ENCODE peak calls at places on chromosomes 4 and X, in six cellular contexts. L, F, B, J, D and M are unnamed samples.

GRCh38 chr4:106495498-106495897 is 126.9 kb upstream of the GIMD1 start:
- DNase-seq in L (no peak), F (no peak), B (peak), J (no peak), D (no peak), M (no peak)

GRCh38 chr4:76203541-76203940 is 10.1 kb downstream of the SCARB2 start:
- DNase-seq in L (no peak), F (no peak), B (no peak), J (no peak), D (no peak), M (peak)

GRCh38 chr4:175308236-175308635 is 390.1 kb downstream of the ADAM29 start:
- DNase-seq in L (no peak), F (no peak), B (peak), J (no peak), D (no peak), M (no peak)

GRCh38 chrX:7446815-7447214 is 298.9 kb upstream of the PUDP start:
- DNase-seq in L (no peak), F (no peak), B (no peak), J (no peak), D (no peak), M (no peak)

GRCh38 chr4:55078987-55079386 is 46.4 kb downstream of the KDR start:
- DNase-seq in L (no peak), F (no peak), B (peak), J (peak), D (no peak), M (no peak)

GRCh38 chr4:54558889-54559682 is 98.7 kb upstream of the KIT start:
- DNase-seq in L (no peak), F (no peak), B (no peak), J (no peak), D (no peak), M (no peak)

GRCh38 chr4:119659576-119659975 is 31.0 kb upstream of the PDE5A start:
- DNase-seq in L (no peak), F (peak), B (peak), J (peak), D (no peak), M (no peak)

GRCh38 chr4:163382178-163382869 is 38.6 kb downstream of the NPY5R start:
- DNase-seq in L (no peak), F (no peak), B (no peak), J (no peak), D (no peak), M (no peak)

GRCh38 chr4:155676430-155676825 is 9.8 kb downstream of the GUCY1A1 start:
- DNase-seq in L (no peak), F (no peak), B (no peak), J (no peak), D (no peak), M (no peak)

GRCh38 chr4:148021706-148022105 is 289.8 kb downstream of the ARHGAP10 start:
- DNase-seq in L (no peak), F (no peak), B (peak), J (no peak), D (no peak), M (no peak)
- TF ChIP-seq CTCF in L (no peak), F (no peak), B (peak), J (no peak), D (no peak), M (no peak)

GRCh38 chr4:94126669-94127068 is 81.0 kb upstream of the SMARCAD1 start:
- DNase-seq in L (no peak), F (peak), B (no peak), J (peak), D (no peak), M (no peak)
- TF ChIP-seq CTCF in L (no peak), F (peak), B (no peak), J (peak), D (no peak), M (no peak)

GRCh38 chr4:83753260-83753659 is 217.4 kb downstream of the GPAT3 start:
- DNase-seq in L (no peak), F (no peak), B (no peak), J (no peak), D (no peak), M (no peak)
- TF ChIP-seq CTCF in L (no peak), F (no peak), B (peak), J (peak), D (no peak), M (no peak)

DNA sequence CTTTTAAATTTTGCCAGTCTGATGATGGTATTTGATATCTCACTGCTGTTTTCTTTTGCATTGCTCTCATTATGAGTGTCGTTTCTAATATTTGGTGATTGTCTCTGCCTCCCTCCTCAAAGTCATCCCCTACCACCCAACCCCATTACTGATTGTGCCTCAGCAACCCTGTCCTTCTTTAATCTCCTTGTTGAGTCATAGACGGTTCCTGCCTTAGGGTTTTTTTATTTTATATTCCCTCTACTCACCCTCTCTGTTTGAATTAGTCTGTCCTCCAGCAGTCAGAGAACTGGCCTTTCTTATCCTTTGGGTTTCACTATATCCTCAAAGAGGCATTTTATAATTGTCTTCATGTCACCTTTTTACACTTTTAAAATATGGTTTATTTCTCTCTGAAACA is 409.3 kb upstream of the CPEB2 start:
- DNase-seq in L (no peak), F (no peak), B (no peak), J (no peak), D (no peak), M (no peak)
- TF ChIP-seq CTCF in L (no peak), F (no peak), B (no peak), J (no peak), D (no peak), M (no peak)

DNA sequence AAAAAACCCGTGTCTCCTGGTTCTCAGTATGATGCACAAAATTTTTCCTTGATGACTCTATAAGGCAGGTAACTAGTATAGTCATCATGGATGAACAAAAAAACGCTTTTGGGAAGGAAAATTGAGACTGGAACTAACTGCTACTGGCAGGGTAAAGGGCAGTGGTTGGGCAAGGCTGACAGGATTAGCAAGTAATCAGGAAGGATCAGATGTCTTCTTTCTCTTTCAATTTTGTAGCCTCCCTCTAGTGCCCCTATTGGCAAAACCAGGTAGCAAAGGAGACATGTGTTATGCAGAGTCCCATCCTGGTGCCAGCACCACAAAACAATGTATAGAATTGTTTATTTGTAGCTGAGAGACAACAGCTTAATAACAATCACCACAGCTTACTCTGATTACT is 12.8 kb upstream of the SLITRK4 start:
- DNase-seq in L (no peak), F (no peak), B (no peak), J (no peak), D (no peak), M (peak)
- TF ChIP-seq CTCF in L (no peak), F (no peak), B (no peak), J (no peak), D (peak), M (no peak)

GRCh38 chrX:15146515-15146914 is 123.4 kb downstream of the ASB9 start:
- DNase-seq in L (no peak), F (no peak), B (peak), J (peak), D (no peak), M (peak)
- TF ChIP-seq CTCF in L (no peak), F (peak), B (peak), J (peak), D (no peak), M (peak)